ENCODE peak calls at places on chromosomes 13 and 19, in five cellular contexts. G is neural progenitor cell; O is lung; R is CD4-positive, CD25-positive, alpha-beta regulatory T cell; N is IMR-90. B is an unnamed sample. For H3K4me1, the result is how much of the 10 kb centered on the place peaks cover.

GRCh38 chr13:28747851-28748250 is 29.1 kb upstream of the SLC46A3 start:
- DNase-seq in O (no peak), G (no peak), N (no peak), R (no peak), B (no peak)

GRCh38 chr19:32201661-32202060 is 143.7 kb upstream of the ZNF507 start:
- DNase-seq in G (peak), O (peak), N (no peak), R (peak), B (no peak)

GRCh38 chr13:37868691-37869505 is 674 bp downstream of the TRPC4 start:
- DNase-seq in N (peak), G (peak), R (no peak), O (no peak), B (peak)

GRCh38 chr19:6521718-6522646 is 8.8 kb upstream of the TNFSF9 start:
- DNase-seq in N (no peak), R (peak), O (no peak), G (no peak), B (peak)

GRCh38 chr13:77422724-77423123 is 95.8 kb upstream of the MYCBP2 start:
- DNase-seq in R (no peak), G (no peak), N (no peak), O (no peak), B (no peak)

GRCh38 chr19:39237200-39238184 is 7.3 kb downstream of the IFNL3 start:
- DNase-seq in G (no peak), N (no peak), R (peak), O (peak), B (peak)

GRCh38 chr19:12778020-12778904 is 2.9 kb upstream of the HOOK2 start:
- DNase-seq in N (peak), R (peak), G (peak), O (peak), B (peak)

GRCh38 chr13:51999525-51999924 is 11.7 kb downstream of the ATP7B start:
- DNase-seq in R (no peak), O (peak), G (no peak), N (peak), B (no peak)

GRCh38 chr13:31485183-31485582 is 254.1 kb upstream of the RXFP2 start:
- DNase-seq in O (no peak), N (no peak), G (no peak), R (no peak), B (peak)

GRCh38 chr19:5128932-5129389 is 160.0 kb downstream of the KDM4B start:
- DNase-seq in N (no peak), G (no peak), R (no peak), O (no peak), B (no peak)

DNA sequence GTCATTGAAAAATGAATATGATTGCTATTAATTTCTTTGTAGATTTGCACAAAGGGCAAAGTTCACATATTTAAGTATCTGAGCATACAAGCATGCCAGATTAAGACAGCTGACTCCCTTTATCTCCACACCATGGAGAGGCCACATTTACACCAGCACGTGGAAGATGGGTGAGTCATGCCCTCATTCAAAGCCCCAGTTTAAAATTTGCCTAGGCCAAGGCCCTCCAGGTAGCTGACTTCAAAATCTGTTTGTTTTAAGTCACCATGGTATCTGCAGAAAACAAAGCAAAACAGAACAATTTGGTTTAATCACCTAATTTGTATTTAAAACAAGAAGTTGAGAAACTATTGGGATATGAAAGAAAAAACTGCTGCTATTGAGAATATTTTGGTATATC is 109.2 kb downstream of the ESD start:
- DNase-seq in G (no peak), O (no peak), R (no peak), N (peak), B (no peak)
- H3K4me1 ChIP-seq in G (half or more), O (under half), R (under half), N (under half), B (under half)

GRCh38 chr19:35784401-35785086 is 9.2 kb downstream of the ARHGAP33 start:
- DNase-seq in G (peak), O (no peak), N (no peak), R (no peak), B (peak)
- H3K4me3 ChIP-seq in G (peak), O (no peak), N (no peak), R (no peak), B (no peak)

GRCh38 chr19:989381-990081 is 5.4 kb downstream of the WDR18 start:
- DNase-seq in G (no peak), R (no peak), O (no peak), N (no peak), B (no peak)
- H3K4me1 ChIP-seq in G (under half), R (under half), O (under half), N (under half), B (under half)

GRCh38 chr13:112466132-112467025 is 90.2 kb downstream of the SPACA7 start:
- DNase-seq in N (no peak), R (no peak), O (no peak), G (no peak), B (no peak)
- H3K4me3 ChIP-seq in N (no peak), R (no peak), O (no peak), G (no peak), B (no peak)

GRCh38 chr19:35202722-35203674 is 25.5 kb downstream of the FAM187B start:
- DNase-seq in N (no peak), R (no peak), O (no peak), G (peak), B (no peak)
- H3K4me1 ChIP-seq in N (under half), R (under half), O (under half), G (under half), B (under half)

DNA sequence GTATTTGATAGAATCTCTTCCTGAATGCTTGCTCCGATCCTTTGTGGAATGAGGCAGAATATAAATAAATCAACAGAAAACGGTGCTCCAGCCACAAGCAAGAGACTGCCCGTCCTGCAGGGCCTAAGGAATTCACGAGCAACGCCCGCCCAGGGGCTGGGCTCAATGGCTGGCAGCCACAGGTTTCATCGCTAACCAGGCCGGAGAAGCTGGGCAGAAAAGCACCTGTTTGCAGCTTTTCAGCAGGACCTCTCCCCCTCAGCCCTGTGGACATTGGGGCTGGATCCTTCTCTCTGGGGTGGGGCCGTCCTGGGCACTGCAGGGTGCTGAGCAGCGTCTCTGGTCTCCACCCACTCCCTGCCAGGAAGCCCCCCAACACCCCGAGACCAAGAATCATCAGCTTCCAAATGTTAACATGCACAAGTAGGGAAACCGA is 102.5 kb downstream of the GADD45B start:
- DNase-seq in O (no peak), G (peak), N (peak), R (no peak), B (no peak)
- H3K4me3 ChIP-seq in O (no peak), G (peak), N (peak), R (no peak), B (peak)

DNA sequence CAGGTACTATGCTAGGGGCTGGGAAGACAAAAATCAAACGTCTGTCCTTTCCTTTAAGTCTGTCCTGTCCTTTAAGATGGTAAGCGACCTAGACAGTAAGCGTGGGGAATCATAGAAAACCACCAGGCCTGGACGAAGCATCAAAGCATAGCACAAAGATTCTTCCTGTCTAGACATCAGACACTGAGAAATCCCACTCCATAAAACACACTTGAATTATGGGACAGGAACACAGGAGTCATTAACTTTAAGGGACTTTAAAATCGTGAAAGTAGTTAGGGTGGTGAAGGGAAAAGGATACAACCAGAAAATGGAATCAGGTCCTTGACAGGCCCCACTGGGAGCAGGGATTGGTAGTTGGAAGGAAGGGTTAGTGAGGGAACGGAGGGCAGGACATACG is 31.7 kb upstream of the C1QTNF9 start:
- DNase-seq in G (no peak), N (no peak), O (no peak), R (no peak), B (no peak)
- H3K4me1 ChIP-seq in G (under half), N (under half), O (under half), R (half or more), B (under half)